ENCODE peak calls at places on chromosomes 7 and 10, in six cellular contexts. N, F, U, R, Q and E are unnamed samples.

GRCh38 chr10:59512951-59513350 is 150.6 kb upstream of the FAM13C start:
- DNase-seq in U (no peak), R (no peak), Q (no peak), N (no peak), F (no peak), E (no peak)

GRCh38 chr7:25720427-25720826 is 431.6 kb upstream of the NFE2L3 start:
- DNase-seq in F (no peak), R (no peak), N (peak; percentile 20), Q (no peak), U (no peak), E (no peak)

GRCh38 chr7:134553976-134554375 is 5.1 kb downstream of the AKR1B15 start:
- DNase-seq in F (no peak), U (no peak), R (no peak), Q (no peak), N (no peak), E (no peak)

GRCh38 chr7:30772984-30773383 is 1.8 kb downstream of the MINDY4 start:
- DNase-seq in R (no peak), Q (no peak), U (no peak), N (no peak), F (no peak), E (no peak)

GRCh38 chr10:88731296-88731695 is 25.2 kb downstream of the LIPK start:
- DNase-seq in U (no peak), R (no peak), F (no peak), Q (no peak), N (peak; percentile 7), E (no peak)

GRCh38 chr10:81026597-81026996 is 488.9 kb downstream of the SH2D4B start:
- DNase-seq in R (no peak), Q (no peak), F (no peak), U (no peak), N (no peak), E (no peak)

GRCh38 chr7:94195201-94195600 is 191.0 kb upstream of the BET1 start:
- DNase-seq in Q (no peak), F (no peak), R (no peak), U (no peak), N (no peak), E (no peak)

GRCh38 chr7:110296321-110296720 is 794.6 kb upstream of the LRRN3 start:
- DNase-seq in R (no peak), F (no peak), U (no peak), Q (no peak), N (peak; percentile 59), E (no peak)

GRCh38 chr7:99011341-99011705 is 132.6 kb downstream of the SMURF1 start:
- DNase-seq in F (no peak), R (no peak), Q (no peak), N (no peak), U (no peak), E (no peak)

GRCh38 chr7:50591480-50592438 is 26.6 kb upstream of the DDC start:
- DNase-seq in F (peak; percentile 90), U (no peak), Q (no peak), N (no peak), R (no peak), E (no peak)

GRCh38 chr7:22319424-22320403 is 37.2 kb downstream of the RAPGEF5 start:
- DNase-seq in N (no peak), Q (no peak), F (peak; percentile 81), U (no peak), R (no peak), E (no peak)

GRCh38 chr7:27814054-27814453 is 74.1 kb downstream of the TAX1BP1 start:
- DNase-seq in U (no peak), F (no peak), N (peak; percentile 55), R (no peak), Q (no peak), E (no peak)

GRCh38 chr7:92279429-92280031 is 33.8 kb downstream of the ANKIB1 start:
- DNase-seq in R (no peak), U (no peak), F (no peak), N (no peak), Q (no peak), E (no peak)

GRCh38 chr10:131431978-131432690 is 120.6 kb upstream of the TCERG1L start:
- DNase-seq in U (no peak), R (no peak), Q (no peak), F (no peak), N (no peak), E (no peak)

GRCh38 chr7:31476073-31476745 is 37.7 kb upstream of the ITPRID1 start:
- DNase-seq in F (peak; percentile 18), Q (peak; percentile 3), R (no peak), N (no peak), U (no peak), E (no peak)

GRCh38 chr10:33195608-33196376 is 138.7 kb downstream of the NRP1 start:
- DNase-seq in Q (no peak), R (no peak), U (no peak), F (no peak), N (peak; percentile 31), E (no peak)

GRCh38 chr7:51639661-51640340 is 323.2 kb upstream of the COBL start:
- DNase-seq in U (no peak), N (no peak), Q (no peak), F (no peak), R (no peak), E (no peak)

GRCh38 chr7:44306608-44307007 is 18.8 kb downstream of the CAMK2B start:
- DNase-seq in Q (no peak), F (no peak), N (no peak), R (no peak), U (no peak), E (no peak)

GRCh38 chr7:156722427-156722826 is 81.9 kb downstream of the RNF32 start:
- DNase-seq in N (peak; percentile 43), F (no peak), U (no peak), Q (no peak), R (no peak), E (no peak)

GRCh38 chr10:34137955-34138354 is 677.1 kb downstream of the PARD3 start:
- DNase-seq in N (peak; percentile 87), Q (no peak), F (no peak), U (no peak), R (no peak), E (no peak)

GRCh38 chr10:8392216-8392615 is 337.7 kb downstream of the GATA3 start:
- DNase-seq in R (no peak), F (no peak), Q (no peak), U (no peak), N (peak; percentile 77), E (no peak)